ENCODE peak calls at places on chromosomes 7 and 10, in ten cellular contexts. Y, D, A, T, B, N, H, K, C and F are unnamed samples.

GRCh38 chr10:96740579-96741281 is 20.4 kb upstream of the PIK3AP1 start:
- DNase-seq in T (no peak), H (no peak), A (no peak), C (no peak), B (no peak), Y (no peak), N (no peak), D (no peak), K (no peak), F (no peak)

GRCh38 chr7:105689093-105689819 is 108.0 kb upstream of the EFCAB10 start:
- DNase-seq in B (no peak), H (no peak), C (peak; percentile 43), D (no peak), Y (no peak), K (no peak), T (no peak), N (no peak), A (no peak), F (peak; percentile 14)

GRCh38 chr7:105149827-105150226 is 135.8 kb downstream of the KMT2E start:
- DNase-seq in T (no peak), D (no peak), A (no peak), N (no peak), Y (no peak), K (no peak), B (no peak), C (no peak), H (no peak), F (no peak)

GRCh38 chr7:130189281-130189782 is 15.9 kb downstream of the TMEM209 start:
- DNase-seq in N (no peak), K (no peak), D (no peak), T (no peak), H (no peak), Y (no peak), A (no peak), B (no peak), C (no peak), F (no peak)

GRCh38 chr7:65239324-65239706 is 134.3 kb upstream of the ZNF92 start:
- DNase-seq in Y (no peak), K (no peak), N (no peak), C (no peak), D (no peak), T (no peak), A (no peak), H (no peak), B (no peak), F (no peak)

GRCh38 chr7:17564678-17565209 is 266.3 kb downstream of the AHR start:
- DNase-seq in B (no peak), H (no peak), A (no peak), K (no peak), Y (no peak), D (no peak), N (no peak), T (no peak), C (no peak), F (no peak)

GRCh38 chr7:4257390-4258111 is 424.5 kb upstream of the FOXK1 start:
- DNase-seq in C (peak; percentile 1), T (peak; percentile 14), H (no peak), D (no peak), K (no peak), A (no peak), Y (no peak), N (no peak), B (no peak), F (no peak)

GRCh38 chr10:14555806-14556205 is 218.9 kb downstream of the FAM107B start:
- DNase-seq in D (no peak), C (no peak), T (no peak), K (no peak), H (no peak), N (no peak), B (peak; percentile 42), A (peak; percentile 55), Y (no peak), F (no peak)

GRCh38 chr10:29591416-29591968 is 43.3 kb downstream of the SVIL start:
- DNase-seq in Y (no peak), D (no peak), K (no peak), B (no peak), T (no peak), N (no peak), H (no peak), C (no peak), A (no peak), F (no peak)

GRCh38 chr10:57972783-57973182 is 294.9 kb downstream of the IPMK start:
- DNase-seq in N (no peak), C (no peak), T (no peak), D (no peak), Y (no peak), K (no peak), A (no peak), H (no peak), B (no peak), F (no peak)

GRCh38 chr10:77189056-77189455 is 448.6 kb downstream of the KCNMA1 start:
- DNase-seq in A (no peak), T (no peak), K (no peak), B (no peak), Y (no peak), D (no peak), H (no peak), C (no peak), N (no peak), F (no peak)

GRCh38 chr10:44774676-44775401 is 136.3 kb upstream of the TMEM72 start:
- DNase-seq in D (no peak), A (peak; percentile 4), H (no peak), Y (peak; percentile 83), N (no peak), T (no peak), C (no peak), B (no peak), K (no peak), F (no peak)

GRCh38 chr10:31953080-31953479 is 24.4 kb upstream of the ARHGAP12 start:
- DNase-seq in K (no peak), B (no peak), C (no peak), D (no peak), Y (no peak), N (no peak), T (no peak), A (no peak), H (no peak), F (no peak)

GRCh38 chr7:106775552-106775936 is 89.5 kb upstream of the PIK3CG start:
- DNase-seq in A (no peak), B (no peak), N (no peak), C (no peak), K (no peak), Y (no peak), H (no peak), T (no peak), D (no peak), F (no peak)

GRCh38 chr7:111329367-111330234 is 232.7 kb downstream of the IMMP2L start:
- DNase-seq in A (no peak), D (no peak), T (no peak), N (no peak), Y (no peak), K (no peak), H (no peak), C (no peak), B (peak; percentile 1), F (no peak)

GRCh38 chr7:54664235-54665228 is 94.5 kb downstream of the SEC61G start:
- DNase-seq in Y (no peak), B (peak; percentile 81), H (peak; percentile 48), K (no peak), D (no peak), T (peak; percentile 49), N (no peak), A (peak; percentile 81), C (peak; percentile 89), F (peak; percentile 96)

GRCh38 chr10:20726381-20726780 is 170.7 kb downstream of the NEBL start:
- DNase-seq in A (no peak), N (no peak), Y (no peak), H (no peak), K (no peak), T (no peak), C (no peak), D (no peak), B (no peak), F (no peak)

GRCh38 chr10:30294506-30295280 is 54.4 kb downstream of the MTPAP start:
- DNase-seq in Y (no peak), K (no peak), B (no peak), H (no peak), A (no peak), C (no peak), N (no peak), T (no peak), D (no peak), F (no peak)

GRCh38 chr7:95951997-95952795 is 179.8 kb downstream of the DYNC1I1 start:
- DNase-seq in T (no peak), A (no peak), K (no peak), H (no peak), N (no peak), B (no peak), Y (no peak), D (no peak), C (no peak), F (no peak)